ENCODE peak calls at places on chromosomes 4 and X, in ten cellular contexts. One of them, this sample, is unnamed.
A peak's percentile ranks its signal among the peaks of the same experiment; 100 is the strongest.

GRCh38 chr4:146073517-146073916 is 102.0 kb upstream of the LSM6 start:
- DNase-seq in transverse colon: no peak
- DNase-seq in astrocyte of the spinal cord: no peak
- DNase-seq in upper lobe of right lung: no peak
- DNase-seq in right atrium auricular region: no peak
- DNase-seq in colonic mucosa: no peak
- DNase-seq in D721Med: no peak
- DNase-seq in cardiac muscle cell: no peak
- DNase-seq in A673: peak; percentile 36
- DNase-seq in stomach: no peak
- DNase-seq in this sample: no peak

GRCh38 chr4:120139392-120139791 is 72.7 kb upstream of the MAD2L1 start:
- DNase-seq in right atrium auricular region: no peak
- DNase-seq in D721Med: no peak
- DNase-seq in cardiac muscle cell: no peak
- DNase-seq in transverse colon: no peak
- DNase-seq in stomach: no peak
- DNase-seq in upper lobe of right lung: no peak
- DNase-seq in A673: no peak
- DNase-seq in astrocyte of the spinal cord: no peak
- DNase-seq in colonic mucosa: no peak
- DNase-seq in this sample: no peak

GRCh38 chr4:18935956-18936355 is 914.4 kb upstream of the LCORL start:
- DNase-seq in astrocyte of the spinal cord: no peak
- DNase-seq in upper lobe of right lung: no peak
- DNase-seq in A673: peak; percentile 25
- DNase-seq in D721Med: no peak
- DNase-seq in cardiac muscle cell: peak; percentile 3
- DNase-seq in right atrium auricular region: no peak
- DNase-seq in transverse colon: no peak
- DNase-seq in stomach: no peak
- DNase-seq in colonic mucosa: no peak
- DNase-seq in this sample: no peak

GRCh38 chr4:141411936-141412335 is 191.2 kb downstream of the ZNF330 start:
- DNase-seq in stomach: no peak
- DNase-seq in upper lobe of right lung: no peak
- DNase-seq in A673: no peak
- DNase-seq in D721Med: no peak
- DNase-seq in colonic mucosa: no peak
- DNase-seq in cardiac muscle cell: no peak
- DNase-seq in astrocyte of the spinal cord: no peak
- DNase-seq in transverse colon: no peak
- DNase-seq in right atrium auricular region: no peak
- DNase-seq in this sample: no peak

GRCh38 chr4:6763330-6763851 is 19.1 kb upstream of the KIAA0232 start:
- DNase-seq in astrocyte of the spinal cord: no peak
- DNase-seq in cardiac muscle cell: no peak
- DNase-seq in right atrium auricular region: no peak
- DNase-seq in D721Med: no peak
- DNase-seq in upper lobe of right lung: peak; percentile 55
- DNase-seq in A673: no peak
- DNase-seq in stomach: no peak
- DNase-seq in colonic mucosa: peak; percentile 37
- DNase-seq in transverse colon: peak; percentile 45
- DNase-seq in this sample: peak; percentile 92

GRCh38 chr4:174999407-174999806 is 81.2 kb downstream of the ADAM29 start:
- DNase-seq in cardiac muscle cell: no peak
- DNase-seq in astrocyte of the spinal cord: peak; percentile 67
- DNase-seq in stomach: no peak
- DNase-seq in D721Med: no peak
- DNase-seq in upper lobe of right lung: no peak
- DNase-seq in right atrium auricular region: no peak
- DNase-seq in colonic mucosa: no peak
- DNase-seq in transverse colon: no peak
- DNase-seq in A673: no peak
- DNase-seq in this sample: peak; percentile 58

GRCh38 chrX:36978886-36979285 is 29.3 kb upstream of the FAM47C start:
- DNase-seq in D721Med: no peak
- DNase-seq in astrocyte of the spinal cord: peak; percentile 59
- DNase-seq in colonic mucosa: no peak
- DNase-seq in upper lobe of right lung: no peak
- DNase-seq in right atrium auricular region: no peak
- DNase-seq in A673: no peak
- DNase-seq in transverse colon: no peak
- DNase-seq in cardiac muscle cell: peak; percentile 3
- DNase-seq in stomach: no peak
- DNase-seq in this sample: peak; percentile 27

GRCh38 chrX:129728061-129728460 is 10.7 kb upstream of the XPNPEP2 start:
- DNase-seq in transverse colon: no peak
- DNase-seq in astrocyte of the spinal cord: no peak
- DNase-seq in stomach: no peak
- DNase-seq in D721Med: no peak
- DNase-seq in colonic mucosa: no peak
- DNase-seq in A673: no peak
- DNase-seq in right atrium auricular region: no peak
- DNase-seq in upper lobe of right lung: no peak
- DNase-seq in cardiac muscle cell: no peak
- DNase-seq in this sample: no peak

GRCh38 chr4:168411318-168412150 is 68.8 kb downstream of the DDX60L start:
- DNase-seq in stomach: no peak
- DNase-seq in astrocyte of the spinal cord: peak; percentile 7
- DNase-seq in A673: peak; percentile 18
- DNase-seq in upper lobe of right lung: no peak
- DNase-seq in right atrium auricular region: no peak
- DNase-seq in D721Med: no peak
- DNase-seq in transverse colon: no peak
- DNase-seq in colonic mucosa: no peak
- DNase-seq in cardiac muscle cell: peak; percentile 74
- DNase-seq in this sample: no peak

GRCh38 chrX:154136627-154137161 is 7.3 kb upstream of the OPN1LW start:
- DNase-seq in transverse colon: peak; percentile 74
- DNase-seq in stomach: peak; percentile 69
- DNase-seq in A673: peak; percentile 66
- DNase-seq in right atrium auricular region: peak; percentile 73
- DNase-seq in upper lobe of right lung: peak; percentile 80
- DNase-seq in D721Med: peak; percentile 57
- DNase-seq in cardiac muscle cell: peak; percentile 68
- DNase-seq in colonic mucosa: peak; percentile 60
- DNase-seq in astrocyte of the spinal cord: peak; percentile 35
- DNase-seq in this sample: peak; percentile 50

GRCh38 chrX:144681501-144681900 is 565.8 kb upstream of the SPANXN1 start:
- DNase-seq in D721Med: no peak
- DNase-seq in stomach: no peak
- DNase-seq in right atrium auricular region: no peak
- DNase-seq in transverse colon: no peak
- DNase-seq in colonic mucosa: no peak
- DNase-seq in upper lobe of right lung: no peak
- DNase-seq in A673: no peak
- DNase-seq in astrocyte of the spinal cord: peak; percentile 56
- DNase-seq in cardiac muscle cell: no peak
- DNase-seq in this sample: peak; percentile 50

GRCh38 chrX:22134681-22135080 is 102.6 kb downstream of the PHEX start:
- DNase-seq in right atrium auricular region: no peak
- DNase-seq in D721Med: no peak
- DNase-seq in upper lobe of right lung: no peak
- DNase-seq in cardiac muscle cell: peak; percentile 43
- DNase-seq in stomach: no peak
- DNase-seq in astrocyte of the spinal cord: peak; percentile 69
- DNase-seq in transverse colon: no peak
- DNase-seq in A673: no peak
- DNase-seq in colonic mucosa: no peak
- DNase-seq in this sample: peak; percentile 85

DNA sequence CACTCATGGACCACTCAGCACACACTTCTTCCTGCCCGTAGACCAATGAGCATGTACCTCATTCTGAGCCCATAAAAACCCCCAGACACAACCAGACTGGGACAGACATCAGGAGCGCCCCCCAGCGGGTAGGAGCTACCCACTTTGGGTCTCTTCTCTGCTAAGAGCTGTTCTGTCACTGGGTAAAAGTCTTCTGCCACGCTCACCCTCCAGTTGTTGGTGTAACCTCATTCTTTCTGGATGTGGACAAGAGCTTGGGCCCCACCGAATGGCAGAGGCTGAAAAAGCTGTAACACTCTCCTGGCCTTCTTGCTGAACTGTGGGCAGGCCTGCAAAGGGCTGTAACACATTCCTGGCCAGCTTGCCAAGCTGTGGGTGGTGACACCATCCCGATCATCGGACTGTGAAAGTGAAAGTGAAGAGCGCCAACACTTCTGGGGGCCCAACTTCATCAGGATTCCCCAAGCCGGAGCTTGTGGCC is 137.6 kb downstream of the TECRL start:
- DNase-seq in D721Med: no peak
- DNase-seq in stomach: no peak
- DNase-seq in right atrium auricular region: peak; percentile 64
- DNase-seq in transverse colon: no peak
- DNase-seq in cardiac muscle cell: no peak
- DNase-seq in A673: no peak
- DNase-seq in upper lobe of right lung: no peak
- DNase-seq in colonic mucosa: no peak
- DNase-seq in astrocyte of the spinal cord: no peak
- DNase-seq in this sample: peak; percentile 77
- TF ChIP-seq CTCF in D721Med: no peak
- TF ChIP-seq CTCF in stomach: no peak
- TF ChIP-seq CTCF in right atrium auricular region: peak; percentile 45
- TF ChIP-seq CTCF in transverse colon: no peak
- TF ChIP-seq CTCF in cardiac muscle cell: no peak
- TF ChIP-seq CTCF in A673: no peak
- TF ChIP-seq CTCF in upper lobe of right lung: no peak
- TF ChIP-seq CTCF in colonic mucosa: no peak
- TF ChIP-seq CTCF in astrocyte of the spinal cord: no peak
- TF ChIP-seq CTCF in this sample: peak; percentile 28

DNA sequence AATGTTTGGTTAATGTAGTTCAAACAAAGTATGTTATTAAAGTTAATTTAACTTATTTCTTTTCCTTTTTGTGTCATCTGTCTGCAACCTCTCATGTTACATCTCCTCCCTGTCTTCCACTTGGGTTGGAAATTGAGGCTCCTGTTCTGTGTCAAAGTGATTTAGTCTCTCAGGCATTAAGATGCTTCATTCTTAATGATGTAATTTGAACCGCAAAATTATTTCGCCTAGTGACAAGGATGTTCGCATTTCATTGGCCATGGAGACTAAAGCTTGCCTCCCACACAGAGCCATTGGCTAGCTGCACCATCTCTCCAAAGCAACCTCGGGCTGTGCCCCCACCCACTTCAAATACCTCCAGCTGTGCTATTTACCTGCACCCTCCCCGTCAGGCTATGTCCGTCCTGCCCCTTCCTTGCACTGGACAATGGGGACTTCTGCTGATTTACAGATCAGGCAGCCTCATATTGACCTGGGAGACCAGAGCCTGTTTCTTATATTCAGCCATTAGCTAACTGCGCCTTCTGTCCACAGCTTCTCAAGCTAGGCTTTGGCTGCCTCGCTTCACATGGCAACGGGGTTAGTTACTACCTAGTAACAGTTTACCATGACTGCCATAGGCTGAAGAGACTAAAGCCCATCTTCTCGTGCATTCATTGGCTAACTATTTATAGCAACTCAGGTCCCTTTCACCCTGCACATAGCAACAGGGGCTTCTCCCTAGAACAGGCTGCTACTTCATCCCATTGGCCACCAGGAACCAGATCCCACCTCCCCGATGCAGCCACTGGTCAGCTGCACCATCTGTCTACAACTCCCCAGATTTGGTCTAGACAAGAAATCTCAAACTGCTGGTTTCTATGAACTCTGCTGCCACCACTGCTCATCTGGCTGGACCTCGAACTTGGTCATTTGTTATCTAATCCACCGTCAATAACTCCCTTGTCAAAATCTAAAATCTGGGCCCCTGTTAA is 8.6 kb upstream of the ZNF157 start:
- DNase-seq in transverse colon: peak; percentile 69
- DNase-seq in stomach: peak; percentile 61
- DNase-seq in colonic mucosa: peak; percentile 49
- DNase-seq in astrocyte of the spinal cord: peak; percentile 95
- DNase-seq in D721Med: peak; percentile 53
- DNase-seq in cardiac muscle cell: peak; percentile 97
- DNase-seq in right atrium auricular region: peak; percentile 86
- DNase-seq in A673: peak; percentile 59
- DNase-seq in upper lobe of right lung: peak; percentile 74
- DNase-seq in this sample: peak; percentile 48
- TF ChIP-seq CTCF in transverse colon: no peak
- TF ChIP-seq CTCF in stomach: no peak
- TF ChIP-seq CTCF in colonic mucosa: no peak
- TF ChIP-seq CTCF in astrocyte of the spinal cord: no peak
- TF ChIP-seq CTCF in D721Med: no peak
- TF ChIP-seq CTCF in cardiac muscle cell: peak; percentile 7
- TF ChIP-seq CTCF in right atrium auricular region: no peak
- TF ChIP-seq CTCF in A673: no peak
- TF ChIP-seq CTCF in upper lobe of right lung: peak; percentile 6
- TF ChIP-seq CTCF in this sample: no peak

GRCh38 chrX:10245901-10246696 is 89.3 kb downstream of the CLCN4 start:
- DNase-seq in astrocyte of the spinal cord: no peak
- DNase-seq in stomach: no peak
- DNase-seq in upper lobe of right lung: no peak
- DNase-seq in A673: no peak
- DNase-seq in cardiac muscle cell: no peak
- DNase-seq in transverse colon: no peak
- DNase-seq in right atrium auricular region: no peak
- DNase-seq in D721Med: no peak
- DNase-seq in colonic mucosa: no peak
- DNase-seq in this sample: no peak
- TF ChIP-seq CTCF in astrocyte of the spinal cord: no peak
- TF ChIP-seq CTCF in stomach: no peak
- TF ChIP-seq CTCF in upper lobe of right lung: no peak
- TF ChIP-seq CTCF in A673: no peak
- TF ChIP-seq CTCF in cardiac muscle cell: no peak
- TF ChIP-seq CTCF in transverse colon: no peak
- TF ChIP-seq CTCF in right atrium auricular region: no peak
- TF ChIP-seq CTCF in D721Med: no peak
- TF ChIP-seq CTCF in colonic mucosa: no peak
- TF ChIP-seq CTCF in this sample: no peak

DNA sequence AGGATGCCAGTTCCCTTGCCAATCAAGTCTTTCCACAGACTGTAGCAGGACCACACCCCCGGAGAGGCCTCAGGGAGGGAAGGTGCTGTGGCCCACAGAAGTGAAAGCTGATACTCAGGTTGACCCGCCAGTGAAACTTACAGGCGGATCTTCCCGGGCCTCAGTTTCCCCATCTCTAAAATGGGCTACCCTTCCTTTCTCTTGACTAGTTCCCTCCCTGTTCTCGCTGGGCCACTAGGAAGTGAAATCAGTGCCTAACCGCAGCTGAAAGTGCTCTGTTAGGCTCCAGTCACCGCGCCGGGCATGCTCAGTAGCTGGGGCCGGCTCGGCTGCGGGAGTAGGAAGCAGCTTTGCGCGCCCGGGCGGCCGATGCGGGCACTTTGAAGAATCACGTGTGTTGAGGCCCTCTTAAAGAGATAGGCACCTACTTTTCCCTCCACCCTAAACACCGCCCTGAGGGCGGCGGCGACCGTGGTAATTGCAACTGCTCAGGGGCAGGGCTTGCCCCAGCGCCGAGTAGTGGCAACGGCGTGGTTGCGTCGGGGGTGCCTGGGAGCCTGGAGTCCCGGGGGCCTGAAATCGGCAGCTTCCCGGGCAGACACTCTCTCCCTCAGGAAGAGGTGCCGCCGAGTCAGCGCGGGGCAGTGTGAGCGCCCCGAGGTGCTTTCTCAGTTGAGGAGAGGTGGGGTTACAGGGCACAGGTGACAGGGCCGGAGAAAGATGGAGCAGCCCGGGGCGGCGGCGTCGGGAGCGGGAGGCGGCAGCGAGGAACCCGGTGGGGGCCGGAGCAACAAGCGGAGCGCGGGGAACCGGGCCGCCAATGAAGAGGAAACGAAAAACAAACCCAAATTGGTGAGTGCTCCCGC is at the start of gene DIAPH2:
- DNase-seq in upper lobe of right lung: peak; percentile 91
- DNase-seq in colonic mucosa: peak; percentile 86
- DNase-seq in D721Med: no peak
- DNase-seq in astrocyte of the spinal cord: peak; percentile 76
- DNase-seq in A673: peak; percentile 76
- DNase-seq in stomach: peak; percentile 83
- DNase-seq in cardiac muscle cell: peak; percentile 87
- DNase-seq in transverse colon: peak; percentile 87
- DNase-seq in right atrium auricular region: peak; percentile 83
- DNase-seq in this sample: peak; percentile 83
- TF ChIP-seq CTCF in upper lobe of right lung: peak; percentile 30
- TF ChIP-seq CTCF in colonic mucosa: no peak
- TF ChIP-seq CTCF in D721Med: no peak
- TF ChIP-seq CTCF in astrocyte of the spinal cord: no peak
- TF ChIP-seq CTCF in A673: no peak
- TF ChIP-seq CTCF in stomach: peak; percentile 13
- TF ChIP-seq CTCF in cardiac muscle cell: peak; percentile 6
- TF ChIP-seq CTCF in transverse colon: peak; percentile 17
- TF ChIP-seq CTCF in right atrium auricular region: peak; percentile 37
- TF ChIP-seq CTCF in this sample: no peak

This sample was measured in MCF 10A.